ENCODE peak calls at places on chromosomes 12 and 14, in six cellular contexts. Y is activated CD8-positive, alpha-beta memory T cell treated with anti-CD3 and anti-CD28 coated beads for 4 hours; N is HEK293T; P is iPS-NIHi11; L is iris pigment epithelial cell; A is stimulated activated CD4-positive, alpha-beta T cell treated with anti-CD3 and anti-CD28 coated beads, Interleukin-2, amount 100 ng/mL, for 24 hours. F is an unnamed sample.

GRCh38 chr12:81330480-81330879 is 252.6 kb downstream of the ACSS3 start:
- DNase-seq in N (no peak), L (no peak), A (no peak), Y (no peak), P (no peak), F (no peak)

GRCh38 chr12:60415361-60415760 is 819.5 kb downstream of the SLC16A7 start:
- DNase-seq in A (no peak), Y (no peak), L (peak), P (no peak), N (no peak), F (no peak)

GRCh38 chr12:5478081-5478706 is 46.3 kb downstream of the NTF3 start:
- DNase-seq in A (no peak), N (no peak), Y (no peak), P (peak), L (peak), F (no peak)

GRCh38 chr14:105333020-105333490 is 18.5 kb downstream of the PACS2 start:
- DNase-seq in Y (no peak), N (no peak), L (no peak), P (no peak), A (no peak), F (no peak)

GRCh38 chr14:94173885-94174621 is at the start of gene PPP4R4:
- DNase-seq in Y (peak), N (peak), A (peak), P (peak), L (peak), F (peak)

GRCh38 chr14:100223332-100224171 is 15.4 kb upstream of the YY1 start:
- DNase-seq in L (peak), N (no peak), A (no peak), P (no peak), Y (no peak), F (no peak)

GRCh38 chr12:32794281-32794680 is 38.6 kb upstream of the YARS2 start:
- DNase-seq in N (no peak), A (no peak), L (no peak), P (no peak), Y (no peak), F (no peak)

GRCh38 chr12:106522708-106523107 is 60.1 kb upstream of the RFX4 start:
- DNase-seq in P (no peak), N (no peak), L (peak), Y (no peak), A (no peak), F (no peak)

GRCh38 chr12:32305163-32305562 is 94.2 kb upstream of the FGD4 start:
- DNase-seq in A (no peak), L (peak), P (no peak), N (no peak), Y (no peak), F (no peak)

GRCh38 chr14:46788994-46789393 is 137.4 kb upstream of the RPL10L start:
- DNase-seq in A (no peak), L (no peak), Y (no peak), P (no peak), N (no peak), F (no peak)

F was measured in thoracic aorta.